ENCODE peak calls at places on chromosomes 13 and 19, in eight cellular contexts. O is HCT116, V is GM23248, H is astrocyte, T is caudate nucleus, X is esophagus muscularis mucosa, M is tibial nerve, N is A673. I is an unnamed sample.

GRCh38 chr13:30567072-30567471 is 50.6 kb upstream of the USPL1 start:
- DNase-seq in H (no peak), V (no peak), M (no peak), O (no peak), N (no peak), T (no peak), X (no peak), I (no peak)

GRCh38 chr13:104043184-104043583 is 977.0 kb upstream of the SLC10A2 start:
- DNase-seq in H (peak), O (no peak), X (no peak), V (no peak), M (no peak), T (no peak), N (no peak), I (no peak)

GRCh38 chr19:53485046-53486004 is 17.8 kb downstream of the ZNF813 start:
- DNase-seq in H (no peak), X (no peak), N (no peak), O (no peak), T (no peak), V (no peak), M (no peak), I (no peak)

GRCh38 chr19:58279925-58280316 is 1.2 kb downstream of the ZNF8 start:
- DNase-seq in X (no peak), H (no peak), M (no peak), V (no peak), T (no peak), O (no peak), N (no peak), I (no peak)

GRCh38 chr19:17089238-17089637 is 13.7 kb downstream of the MYO9B start:
- DNase-seq in X (no peak), O (no peak), H (peak), V (peak), N (no peak), M (no peak), T (no peak), I (no peak)

GRCh38 chr13:85666356-85666755 is 132.9 kb downstream of the SLITRK6 start:
- DNase-seq in N (no peak), H (no peak), T (no peak), X (no peak), V (no peak), O (no peak), M (no peak), I (no peak)

GRCh38 chr13:23349127-23349897 is 84.2 kb downstream of the SACS start:
- DNase-seq in V (peak), X (no peak), M (peak), H (no peak), N (no peak), T (no peak), O (no peak), I (no peak)

GRCh38 chr19:43432866-43433673 is 18.4 kb downstream of the TEX101 start:
- DNase-seq in N (peak), T (no peak), H (peak), V (peak), M (peak), O (peak), X (no peak), I (peak)

GRCh38 chr13:33292712-33293111 is 7.2 kb upstream of the STARD13 start:
- DNase-seq in M (no peak), T (no peak), H (no peak), V (no peak), X (no peak), N (no peak), O (no peak), I (no peak)

GRCh38 chr19:43754562-43755255 is at the start of gene SMG9:
- DNase-seq in X (peak), M (peak), H (peak), V (peak), O (peak), N (peak), T (peak), I (peak)

GRCh38 chr13:50080856-50081105 is 65.5 kb downstream of the KCNRG start:
- DNase-seq in N (peak), H (no peak), T (no peak), V (peak), X (no peak), O (no peak), M (no peak), I (no peak)

GRCh38 chr13:33676700-33677048 is 141.3 kb upstream of the RFC3 start:
- DNase-seq in X (no peak), V (peak), M (peak), N (peak), T (no peak), O (no peak), H (peak), I (no peak)

DNA sequence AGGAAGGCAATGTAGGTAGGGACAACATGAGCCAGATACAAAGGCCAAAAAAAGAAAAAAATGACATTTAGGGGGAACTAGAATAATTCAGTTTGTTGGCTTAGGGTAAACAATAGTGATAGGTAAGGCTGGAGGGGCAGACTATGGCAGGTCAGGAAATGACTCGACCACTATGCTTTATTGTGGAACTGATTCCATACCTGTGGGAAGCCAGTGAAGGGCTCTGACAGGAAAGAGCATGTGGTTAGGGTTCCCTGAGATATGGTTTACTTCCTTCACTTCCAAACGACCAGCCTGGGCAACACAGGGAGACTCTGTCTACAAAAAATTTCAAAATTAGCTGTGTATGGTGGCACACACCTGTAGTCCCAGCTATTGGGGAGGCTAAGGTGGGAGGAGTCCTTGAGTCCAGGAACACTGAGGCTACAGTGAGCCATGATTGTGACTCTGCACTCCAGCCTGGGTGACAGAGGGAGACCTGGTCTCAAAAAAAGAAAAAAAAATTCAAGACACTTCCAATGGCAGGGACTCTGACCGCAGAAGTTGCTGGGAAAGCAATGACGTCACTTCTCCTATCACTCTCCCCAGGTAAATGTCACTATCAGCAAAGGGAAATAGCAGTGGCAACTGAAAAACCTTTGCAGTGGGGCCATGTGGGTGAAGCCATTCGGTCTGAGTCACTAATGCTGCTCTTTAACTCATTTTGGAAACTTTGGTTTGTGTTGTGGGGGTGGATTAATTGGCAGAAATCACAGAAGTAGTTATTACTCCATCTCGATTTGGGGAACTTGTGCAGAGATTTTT is 192.8 kb upstream of the TSC22D1 start:
- DNase-seq in T (no peak), V (peak), H (peak), X (no peak), M (no peak), O (no peak), N (no peak), I (no peak)
- H3K27ac ChIP-seq in T (no peak), V (no peak), H (no peak), X (no peak), M (no peak), O (no peak), N (no peak), I (no peak)

DNA sequence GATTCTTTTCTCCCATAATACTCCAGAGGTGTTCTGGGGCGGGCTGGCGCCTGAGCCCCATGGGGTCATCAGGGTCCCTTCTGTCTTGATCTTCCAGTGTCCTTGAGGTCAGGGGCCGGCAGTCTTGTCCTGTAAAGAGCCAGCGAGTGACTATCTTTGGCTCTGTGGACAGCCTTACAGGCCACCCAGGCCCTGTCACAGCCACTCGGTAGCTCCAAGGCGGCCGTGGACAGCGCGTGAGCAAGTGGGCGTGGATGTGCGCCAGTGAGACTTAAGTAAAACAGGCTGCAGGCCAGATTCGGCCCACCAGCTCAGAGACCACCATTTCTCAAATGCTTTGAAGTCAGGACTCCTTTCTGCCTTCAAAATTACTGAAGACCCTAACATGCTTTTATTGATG is 3.7 kb downstream of the ZNF444 start:
- DNase-seq in M (no peak), T (no peak), H (no peak), N (no peak), O (no peak), V (no peak), X (no peak), I (no peak)
- H3K27ac ChIP-seq in M (no peak), T (no peak), H (no peak), N (no peak), O (no peak), V (no peak), X (no peak), I (no peak)

GRCh38 chr19:13208964-13209796 is 59.0 kb downstream of the IER2 start:
- DNase-seq in H (no peak), O (no peak), N (no peak), V (peak), X (no peak), T (no peak), M (no peak), I (no peak)
- H3K27ac ChIP-seq in H (no peak), O (no peak), N (no peak), V (no peak), X (peak), T (no peak), M (peak), I (no peak)

GRCh38 chr19:56201973-56202372 is at the start of gene ZSCAN5C:
- DNase-seq in O (no peak), N (no peak), H (no peak), T (no peak), M (no peak), X (no peak), V (no peak), I (no peak)
- H3K27ac ChIP-seq in O (no peak), N (no peak), H (no peak), T (no peak), M (no peak), X (no peak), V (no peak), I (no peak)

DNA sequence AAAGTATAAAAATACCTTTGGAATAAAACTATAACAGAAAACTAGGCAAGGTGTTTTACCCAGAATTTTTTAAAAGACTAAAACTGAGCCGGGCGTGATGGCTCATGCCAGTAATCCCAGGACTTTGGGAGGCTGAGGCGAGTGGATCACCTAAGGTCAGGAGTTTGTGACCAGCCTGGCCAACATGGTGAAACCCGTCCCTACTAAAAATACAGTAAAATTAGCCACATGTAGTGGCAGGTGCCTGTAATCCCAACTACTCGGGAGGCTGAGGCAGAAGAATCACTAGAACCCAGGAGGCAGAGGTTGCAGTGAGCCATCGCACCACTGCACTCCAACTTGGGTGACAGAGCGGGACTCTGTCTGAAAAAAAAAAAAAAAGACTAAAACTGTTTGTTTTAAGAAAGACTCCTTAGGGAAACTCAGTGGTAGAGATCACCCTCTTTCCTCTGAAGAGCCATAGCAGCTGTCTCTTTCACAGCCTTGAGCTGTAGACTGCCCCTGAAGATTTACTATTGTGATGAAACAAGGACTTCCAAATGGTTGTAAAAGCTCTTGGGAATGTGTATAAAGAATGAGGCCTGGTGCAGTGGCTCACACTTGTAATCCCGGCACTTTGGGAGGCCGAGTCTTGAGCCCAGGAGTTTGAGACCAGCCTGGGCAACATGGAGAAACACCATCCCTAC is 14.7 kb upstream of the KCTD4 start:
- DNase-seq in M (no peak), N (no peak), V (no peak), O (no peak), H (no peak), X (no peak), T (no peak), I (no peak)
- H3K27ac ChIP-seq in M (no peak), N (no peak), V (no peak), O (no peak), H (no peak), X (no peak), T (no peak), I (no peak)

GRCh38 chr19:15825753-15826152 is 10.3 kb upstream of the OR10H1 start:
- DNase-seq in X (no peak), T (no peak), H (no peak), O (no peak), N (no peak), M (no peak), V (no peak), I (no peak)

GRCh38 chr19:15815306-15815705 is at the start of gene OR10H1:
- DNase-seq in N (no peak), X (no peak), V (no peak), O (no peak), H (no peak), M (no peak), T (no peak), I (no peak)

GRCh38 chr19:15820646-15821045 is 5.2 kb upstream of the OR10H1 start:
- DNase-seq in M (no peak), T (no peak), X (no peak), V (no peak), H (no peak), N (no peak), O (no peak), I (no peak)
- H3K27ac ChIP-seq in M (no peak), T (no peak), X (no peak), V (no peak), H (no peak), N (no peak), O (no peak), I (no peak)

GRCh38 chr19:49340865-49341718 is 5.9 kb downstream of the CD37 start:
- DNase-seq in M (no peak), H (no peak), N (no peak), O (no peak), T (no peak), V (no peak), X (no peak), I (no peak)

GRCh38 chr19:49338691-49339363 is 3.6 kb downstream of the CD37 start:
- DNase-seq in N (peak), M (no peak), O (no peak), X (peak), V (peak), T (peak), H (peak), I (no peak)

GRCh38 chr19:49339364-49340068 is 4.3 kb downstream of the CD37 start:
- DNase-seq in X (peak), O (no peak), T (peak), V (peak), H (peak), N (peak), M (peak), I (no peak)

GRCh38 chr19:49342291-49342721 is 7.1 kb downstream of the CD37 start:
- DNase-seq in H (no peak), V (no peak), O (no peak), T (no peak), M (no peak), N (no peak), X (no peak), I (no peak)

DNA sequence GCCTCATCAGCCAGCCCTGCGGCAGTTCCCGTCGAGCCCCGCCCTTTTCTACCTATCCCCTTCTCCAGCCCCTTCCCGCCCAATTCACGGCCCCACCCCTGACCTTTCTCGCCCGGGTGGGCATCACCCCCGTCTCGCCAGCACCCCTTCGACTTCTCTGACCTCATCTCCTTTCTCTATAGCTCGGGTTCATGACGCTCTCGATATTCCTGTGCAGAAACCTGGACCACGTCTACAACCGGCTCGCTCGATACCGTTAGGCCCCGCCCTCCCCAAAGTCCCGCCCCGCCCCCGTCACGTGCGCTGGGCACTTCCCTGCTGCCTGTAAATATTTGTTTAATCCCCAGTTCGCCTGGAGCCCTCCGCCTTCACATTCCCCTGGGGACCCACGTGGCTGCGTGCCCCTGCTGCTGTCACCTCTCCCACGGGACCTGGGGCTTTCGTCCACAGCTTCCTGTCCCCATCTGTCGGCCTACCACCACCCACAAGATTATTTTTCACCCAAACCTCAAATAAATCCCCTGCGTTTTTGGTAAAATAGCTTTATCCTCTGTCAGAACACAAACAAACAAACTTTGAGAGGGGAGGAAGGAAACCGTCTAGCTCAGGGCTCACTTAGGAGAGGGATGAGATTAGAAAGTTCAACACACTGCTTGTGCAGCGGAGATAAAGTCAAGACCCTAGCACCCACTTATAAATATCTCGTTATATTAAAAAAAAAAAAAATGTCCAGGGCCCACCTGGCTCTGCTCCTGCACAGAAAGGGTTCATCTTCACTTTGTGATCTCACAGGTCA is 5.1 kb downstream of the CD37 start:
- DNase-seq in X (peak), V (peak), H (no peak), T (no peak), N (peak), O (no peak), M (peak), I (no peak)
- H3K27ac ChIP-seq in X (peak), V (no peak), H (no peak), T (peak), N (peak), O (no peak), M (peak), I (no peak)

GRCh38 chr19:633068-633785 is at the start of gene POLRMT:
- DNase-seq in N (peak), V (peak), T (peak), X (peak), H (peak), M (peak), O (peak), I (peak)

GRCh38 chr19:632228-633067 is 889 bp downstream of the POLRMT start:
- DNase-seq in M (peak), O (no peak), H (peak), N (peak), T (no peak), V (peak), X (no peak), I (no peak)

GRCh38 chr19:629961-630714 is 3.2 kb downstream of the POLRMT start:
- DNase-seq in N (no peak), X (no peak), M (no peak), H (no peak), T (no peak), V (no peak), O (no peak), I (no peak)

GRCh38 chr19:634975-635652 is 1.8 kb upstream of the POLRMT start:
- DNase-seq in T (no peak), O (no peak), H (no peak), X (no peak), M (no peak), N (no peak), V (no peak), I (no peak)

DNA sequence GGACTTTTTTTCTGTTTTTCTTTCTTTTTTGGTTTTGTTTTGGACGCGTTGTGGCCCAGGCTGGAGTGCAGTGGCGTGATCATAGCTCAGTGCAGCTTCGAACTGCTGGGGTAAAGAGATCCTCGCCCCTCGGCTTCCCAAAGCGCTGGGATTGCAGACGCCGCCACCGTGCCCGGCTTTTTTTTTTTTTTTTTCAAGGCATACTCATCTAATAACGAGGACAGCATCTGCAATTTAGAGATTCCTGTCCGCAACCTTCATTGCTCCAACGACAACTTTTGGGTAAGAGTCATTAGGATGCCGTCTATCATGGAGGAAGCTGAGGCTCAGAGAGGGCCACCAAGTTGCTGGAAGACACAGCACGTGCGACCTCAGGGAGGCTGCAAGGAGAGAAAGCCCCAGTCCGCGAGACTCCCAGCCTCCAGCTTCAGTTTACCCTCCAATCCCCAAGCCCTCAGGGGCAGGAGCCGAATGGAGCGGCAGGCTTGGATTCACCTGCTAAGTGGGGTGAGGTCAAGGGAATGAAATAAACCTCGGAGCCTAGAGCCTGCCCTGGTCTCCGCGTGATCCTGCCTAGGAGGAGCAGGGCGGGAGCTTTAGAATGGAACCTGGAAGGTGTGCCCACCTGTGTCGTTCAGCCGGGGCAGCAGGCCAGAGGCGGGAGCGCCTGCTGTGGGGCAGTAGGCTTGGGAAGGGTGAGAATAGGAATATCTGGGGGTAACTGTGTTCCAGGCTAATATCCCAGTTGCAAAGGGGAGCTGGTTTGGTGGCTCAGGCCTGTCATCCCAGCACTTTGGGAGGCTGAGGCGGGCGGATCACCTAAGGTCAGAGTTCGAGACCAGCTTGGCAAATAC is 676 bp upstream of the POLRMT start:
- DNase-seq in N (peak), V (peak), H (peak), X (no peak), M (no peak), O (no peak), T (no peak), I (no peak)
- H3K27ac ChIP-seq in N (peak), V (peak), H (peak), X (peak), M (peak), O (peak), T (peak), I (peak)

GRCh38 chr13:108313382-108313781 is 43.9 kb downstream of the TNFSF13B start:
- DNase-seq in V (no peak), H (no peak), O (no peak), T (no peak), M (no peak), N (no peak), X (no peak), I (no peak)

GRCh38 chr13:108315273-108315672 is 45.8 kb downstream of the TNFSF13B start:
- DNase-seq in X (no peak), M (no peak), H (no peak), N (no peak), O (no peak), V (no peak), T (no peak), I (no peak)

GRCh38 chr13:108315955-108316354 is 46.4 kb downstream of the TNFSF13B start:
- DNase-seq in N (no peak), H (peak), O (no peak), M (no peak), T (no peak), V (no peak), X (no peak), I (no peak)
- H3K27ac ChIP-seq in N (no peak), H (no peak), O (no peak), M (no peak), T (no peak), V (no peak), X (no peak), I (no peak)

I was measured in effector memory CD4-positive, alpha-beta T cell.